ENCODE peak calls at places on chromosomes 4 and X, in eight cellular contexts. Z, R, Q, U, D, P, H and M are unnamed samples.

GRCh38 chrX:49269768-49270248 is at the start of gene PPP1R3F:
- DNase-seq in R (no peak), Q (no peak), H (no peak), Z (no peak), P (no peak), D (no peak), U (peak; percentile 78), M (no peak)

GRCh38 chr4:55543858-55544257 is 2.9 kb downstream of the CLOCK start:
- DNase-seq in Z (no peak), U (no peak), P (no peak), R (no peak), Q (no peak), H (no peak), D (no peak), M (no peak)

GRCh38 chr4:173536808-173537429 is 6.9 kb upstream of the HAND2 start:
- DNase-seq in R (no peak), Q (no peak), H (no peak), P (no peak), U (no peak), D (peak; percentile 39), Z (no peak), M (no peak)

GRCh38 chr4:40361338-40361737 is 26.2 kb downstream of the CHRNA9 start:
- DNase-seq in Z (no peak), D (no peak), R (no peak), Q (no peak), H (no peak), U (no peak), P (no peak), M (no peak)

GRCh38 chrX:117522725-117523700 is 593.6 kb downstream of the KLHL13 start:
- DNase-seq in H (no peak), Z (no peak), P (no peak), Q (no peak), R (no peak), D (no peak), U (no peak), M (no peak)

GRCh38 chr4:169338246-169338645 is 67.5 kb upstream of the SH3RF1 start:
- DNase-seq in P (peak; percentile 10), H (no peak), R (no peak), Z (no peak), D (no peak), U (no peak), Q (no peak), M (no peak)

GRCh38 chrX:74540635-74541249 is 73.7 kb downstream of the RLIM start:
- DNase-seq in R (no peak), Z (no peak), U (no peak), P (no peak), H (no peak), D (no peak), Q (no peak), M (no peak)

GRCh38 chr4:105859233-105859632 is 36.0 kb upstream of the NPNT start:
- DNase-seq in P (peak; percentile 83), H (no peak), Z (no peak), U (no peak), R (no peak), Q (no peak), D (no peak), M (no peak)

GRCh38 chr4:152486414-152487389 is 49.2 kb downstream of the FBXW7 start:
- DNase-seq in R (no peak), U (no peak), Q (no peak), D (no peak), P (peak; percentile 7), H (no peak), Z (no peak), M (no peak)

GRCh38 chrX:128846385-128846784 is 676.9 kb downstream of the SMARCA1 start:
- DNase-seq in P (no peak), U (no peak), Z (no peak), D (no peak), R (no peak), H (no peak), Q (no peak), M (no peak)

GRCh38 chr4:22483551-22483981 is 32.3 kb downstream of the ADGRA3 start:
- DNase-seq in Q (no peak), H (no peak), D (no peak), P (peak; percentile 78), Z (no peak), U (no peak), R (no peak), M (no peak)

GRCh38 chrX:53227224-53227765 is 2.3 kb upstream of the KDM5C start:
- DNase-seq in H (no peak), D (no peak), Z (no peak), P (no peak), U (no peak), R (no peak), Q (no peak), M (no peak)

DNA sequence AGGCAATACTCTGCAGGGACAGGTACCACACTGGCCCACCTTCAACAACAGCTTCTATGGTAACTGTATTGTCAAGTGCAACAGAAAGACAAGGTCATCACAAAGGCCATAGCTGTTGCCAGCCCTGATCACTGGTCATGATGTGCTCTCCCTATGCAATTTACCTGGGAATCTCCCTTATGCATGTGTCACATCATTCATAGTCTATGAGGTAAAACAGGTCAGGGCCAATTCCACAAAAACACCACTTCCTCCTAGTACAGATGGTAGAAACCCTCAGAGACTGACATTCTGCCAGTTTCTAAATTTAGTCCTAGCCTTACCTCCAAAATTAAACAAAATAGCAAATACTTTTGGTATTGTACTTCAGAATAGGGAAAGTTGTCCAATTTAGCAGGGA is 132.8 kb downstream of the MGST2 start:
- DNase-seq in Z (no peak), Q (no peak), H (no peak), R (no peak), P (no peak), U (no peak), D (no peak), M (no peak)
- TF ChIP-seq CTCF in Z (no peak), Q (no peak), H (no peak), R (no peak), P (no peak), U (no peak), D (no peak), M (no peak)

GRCh38 chrX:38206542-38206941 is 14.1 kb downstream of the SRPX start:
- DNase-seq in Q (no peak), P (no peak), R (no peak), D (no peak), Z (no peak), H (no peak), U (no peak), M (no peak)

GRCh38 chrX:38206036-38206435 is 14.6 kb downstream of the SRPX start:
- DNase-seq in H (no peak), U (no peak), P (no peak), D (no peak), Q (no peak), Z (no peak), R (no peak), M (no peak)

DNA sequence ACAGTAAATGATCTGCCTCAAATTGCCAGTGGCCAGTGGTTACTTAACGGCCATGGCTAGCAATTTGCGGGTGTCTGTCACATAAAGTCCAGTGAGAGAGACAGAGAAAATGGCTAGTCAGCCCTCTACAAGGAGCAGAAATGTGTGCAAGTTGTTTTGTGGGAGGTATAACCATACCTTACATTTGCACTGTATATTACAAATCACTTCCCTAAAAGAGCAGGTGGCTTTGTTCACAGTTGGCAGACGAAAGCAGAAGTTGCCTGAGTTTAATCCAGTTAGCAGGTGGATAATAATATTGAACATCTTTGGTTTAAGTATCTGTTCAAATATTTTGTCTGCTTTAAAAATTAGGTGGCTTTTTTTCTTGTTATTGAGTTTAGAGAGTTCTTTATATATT is 15.6 kb downstream of the SRPX start:
- DNase-seq in P (no peak), H (no peak), D (no peak), U (no peak), R (no peak), Z (no peak), Q (no peak), M (no peak)
- TF ChIP-seq CTCF in P (no peak), H (no peak), D (no peak), U (no peak), R (no peak), Z (no peak), Q (no peak), M (no peak)

GRCh38 chr4:88897752-88898151 is 159.2 kb downstream of the FAM13A start:
- DNase-seq in Z (no peak), H (no peak), Q (no peak), P (no peak), U (no peak), R (no peak), D (no peak), M (no peak)

GRCh38 chr4:88893961-88894360 is 163.0 kb downstream of the FAM13A start:
- DNase-seq in H (no peak), U (no peak), R (no peak), P (peak; percentile 34), Q (no peak), D (no peak), Z (no peak), M (no peak)

GRCh38 chr4:88892646-88893045 is 164.3 kb downstream of the FAM13A start:
- DNase-seq in P (no peak), D (no peak), U (no peak), H (no peak), R (no peak), Q (no peak), Z (no peak), M (no peak)

GRCh38 chr4:88900432-88900831 is 156.6 kb downstream of the FAM13A start:
- DNase-seq in R (no peak), Z (no peak), D (no peak), H (no peak), U (no peak), P (peak; percentile 71), Q (no peak), M (no peak)

DNA sequence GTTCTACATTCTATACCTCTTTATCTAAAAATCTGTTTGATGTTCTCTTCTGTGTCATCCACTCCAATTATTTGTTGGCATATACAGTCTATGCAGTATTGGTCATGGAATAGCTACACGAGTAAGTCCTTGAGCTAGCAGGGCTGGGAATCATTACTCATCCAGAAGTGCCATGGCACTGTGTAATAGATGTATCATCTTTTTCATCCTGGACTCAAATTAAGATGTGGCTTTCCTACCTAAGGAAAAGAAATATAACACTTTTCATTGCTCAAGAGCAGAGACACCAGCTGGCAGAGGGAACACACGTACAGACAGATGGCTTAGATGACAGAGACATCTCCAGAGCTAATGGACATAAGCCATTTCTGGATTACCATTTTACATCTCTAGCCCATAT is 159.8 kb downstream of the FAM13A start:
- DNase-seq in R (no peak), H (no peak), Q (no peak), D (no peak), U (no peak), P (no peak), Z (no peak), M (no peak)
- TF ChIP-seq CTCF in R (no peak), H (no peak), Q (no peak), D (no peak), U (no peak), P (no peak), Z (no peak), M (no peak)

DNA sequence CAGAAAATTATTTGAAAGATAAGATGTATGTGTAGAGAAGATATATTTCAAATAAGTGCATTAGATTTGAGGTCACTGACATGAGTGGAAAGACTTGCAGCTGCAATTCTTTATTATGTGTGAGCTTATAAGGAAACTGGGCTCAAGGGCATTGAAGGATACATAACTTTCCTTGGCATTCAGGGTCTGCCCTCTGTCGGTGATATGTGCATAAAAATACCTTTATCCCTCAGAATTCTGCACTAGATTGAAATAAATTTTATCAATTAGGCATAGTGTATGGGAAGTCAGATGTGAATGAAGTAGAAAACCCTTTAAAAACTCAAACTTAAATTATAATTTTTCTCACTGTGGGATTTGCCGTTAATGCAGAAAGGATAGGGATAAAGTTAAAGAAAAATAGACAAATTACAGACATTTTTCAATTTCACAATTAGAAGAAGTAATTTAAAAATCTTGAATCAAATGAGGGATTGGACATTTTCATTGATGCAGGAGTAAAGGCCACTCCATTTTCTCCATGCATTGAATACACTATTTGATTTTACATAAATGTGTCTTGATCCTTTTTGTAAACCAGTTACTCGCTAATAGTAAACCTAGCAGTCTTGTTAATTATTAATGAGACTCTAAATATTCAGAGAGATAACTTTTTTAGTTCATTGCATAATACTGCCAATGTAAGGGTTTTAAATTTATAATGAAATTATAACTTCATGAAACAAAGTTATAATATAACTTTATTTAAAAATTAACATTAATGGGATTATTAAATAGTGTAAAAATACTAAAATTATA is 21.0 kb upstream of the ETNPPL start:
- DNase-seq in R (no peak), Q (no peak), P (peak; percentile 39), U (no peak), Z (no peak), H (no peak), D (no peak), M (no peak)
- TF ChIP-seq CTCF in R (no peak), Q (no peak), P (peak; percentile 43), U (peak; percentile 37), Z (no peak), H (no peak), D (no peak), M (peak; percentile 54)